ENCODE peak calls at places on chromosome 21, in nine cellular contexts. J, Q, R, M, X, U, C, O and V are unnamed samples.

GRCh38 chr21:36347962-36348328 is 27.9 kb downstream of the MORC3 start:
- DNase-seq in C (peak), O (no peak), X (no peak), J (no peak), U (no peak), Q (no peak), R (no peak), M (no peak), V (no peak)

GRCh38 chr21:35861656-35862055 is 198.7 kb downstream of the SETD4 start:
- DNase-seq in O (no peak), M (no peak), U (no peak), Q (no peak), J (no peak), R (no peak), C (peak), X (no peak), V (no peak)

GRCh38 chr21:45361033-45361997 is 43.6 kb upstream of the COL18A1 start:
- DNase-seq in Q (no peak), U (no peak), R (no peak), C (no peak), O (no peak), X (peak), J (peak), M (no peak), V (no peak)

GRCh38 chr21:14078746-14079375 is 131.9 kb downstream of the LIPI start:
- DNase-seq in M (no peak), R (no peak), C (no peak), X (no peak), O (no peak), Q (no peak), U (no peak), J (no peak), V (no peak)

GRCh38 chr21:33291686-33292085 is 25.5 kb downstream of the IL10RB start:
- DNase-seq in M (no peak), X (no peak), R (no peak), J (no peak), O (no peak), C (no peak), U (no peak), Q (no peak), V (no peak)

GRCh38 chr21:15514073-15514946 is 215.5 kb upstream of the USP25 start:
- DNase-seq in O (no peak), X (no peak), C (no peak), U (peak), R (no peak), Q (no peak), J (no peak), M (peak), V (peak)

GRCh38 chr21:33360281-33360680 is 35.5 kb downstream of the IFNAR1 start:
- DNase-seq in M (no peak), C (peak), O (no peak), J (no peak), U (no peak), X (no peak), Q (peak), R (no peak), V (no peak)

GRCh38 chr21:43034826-43035225 is 40.8 kb downstream of the CBS start:
- DNase-seq in U (no peak), R (no peak), J (no peak), Q (no peak), C (no peak), X (no peak), M (no peak), O (no peak), V (no peak)

GRCh38 chr21:34261841-34262832 is 101.7 kb upstream of the KCNE2 start:
- DNase-seq in J (no peak), U (no peak), O (no peak), X (no peak), R (no peak), Q (no peak), M (no peak), C (no peak), V (no peak)

GRCh38 chr21:17667256-17667655 is 54.6 kb upstream of the BTG3 start:
- DNase-seq in M (no peak), J (no peak), X (no peak), R (peak), Q (no peak), C (no peak), U (no peak), O (no peak), V (no peak)

GRCh38 chr21:41615613-41616012 is 107.7 kb upstream of the TMPRSS2 start:
- DNase-seq in U (no peak), M (no peak), Q (peak), X (no peak), O (no peak), J (no peak), R (peak), C (peak), V (no peak)

GRCh38 chr21:31180256-31181088 is 142.2 kb upstream of the KRTAP19-8 start:
- DNase-seq in C (peak), M (no peak), O (no peak), R (peak), X (no peak), Q (peak), U (no peak), J (peak), V (peak)

GRCh38 chr21:16569679-16570078 is 839.9 kb downstream of the USP25 start:
- DNase-seq in X (no peak), R (no peak), C (peak), Q (no peak), U (no peak), J (no peak), O (no peak), M (no peak), V (no peak)

GRCh38 chr21:45302082-45303061 is 14.7 kb upstream of the POFUT2 start:
- DNase-seq in X (peak), U (peak), C (no peak), R (no peak), J (no peak), O (no peak), Q (peak), M (peak), V (peak)

GRCh38 chr21:33654412-33654811 is 12.1 kb downstream of the ITSN1 start:
- DNase-seq in M (no peak), O (no peak), Q (no peak), U (no peak), R (no peak), C (no peak), X (no peak), J (no peak), V (no peak)

GRCh38 chr21:28805885-28806284 is 186.8 kb downstream of the LTN1 start:
- DNase-seq in R (no peak), C (peak), M (no peak), J (no peak), O (no peak), X (no peak), U (no peak), Q (peak), V (no peak)

GRCh38 chr21:26157842-26158241 is 12.7 kb downstream of the APP start:
- DNase-seq in C (no peak), R (no peak), M (no peak), Q (no peak), O (no peak), J (no peak), U (no peak), X (no peak), V (no peak)

GRCh38 chr21:36337099-36337509 is 17.1 kb downstream of the MORC3 start:
- DNase-seq in O (no peak), R (peak), Q (peak), U (no peak), J (no peak), X (no peak), M (no peak), C (peak), V (no peak)

GRCh38 chr21:45376459-45377324 is 28.3 kb upstream of the COL18A1 start:
- DNase-seq in O (no peak), X (peak), C (peak), M (no peak), U (no peak), Q (no peak), R (no peak), J (no peak), V (no peak)

GRCh38 chr21:18529253-18529652 is 125.7 kb upstream of the TMPRSS15 start:
- DNase-seq in U (no peak), J (no peak), O (no peak), R (peak), X (no peak), C (peak), Q (peak), M (no peak), V (no peak)

GRCh38 chr21:46397993-46398392 is 60.7 kb upstream of the DIP2A start:
- DNase-seq in R (no peak), O (no peak), X (no peak), U (no peak), Q (no peak), M (no peak), J (no peak), C (no peak), V (no peak)

GRCh38 chr21:45404726-45405270 is at the start of gene COL18A1:
- DNase-seq in C (peak), O (peak), R (peak), X (peak), J (peak), U (peak), Q (peak), M (peak), V (no peak)

GRCh38 chr21:32457360-32457840 is 44.9 kb downstream of the EVA1C start:
- DNase-seq in X (peak), J (peak), C (peak), U (no peak), R (no peak), Q (peak), O (peak), M (no peak), V (no peak)

GRCh38 chr21:36388835-36389234 is 3.6 kb downstream of the CHAF1B start:
- DNase-seq in O (peak), U (no peak), X (no peak), J (peak), C (peak), R (peak), M (no peak), Q (peak), V (no peak)

GRCh38 chr21:45791562-45792418 is 148.3 kb downstream of the PCBP3 start:
- DNase-seq in R (no peak), O (no peak), J (no peak), U (no peak), C (no peak), Q (no peak), M (no peak), X (no peak), V (no peak)

GRCh38 chr21:41210405-41211040 is 42.6 kb downstream of the BACE2 start:
- DNase-seq in X (no peak), R (no peak), Q (peak), U (no peak), J (peak), M (no peak), O (no peak), C (no peak), V (no peak)

GRCh38 chr21:45456836-45457160 is 51.8 kb downstream of the COL18A1 start:
- DNase-seq in M (no peak), O (no peak), J (no peak), U (no peak), C (no peak), R (no peak), X (peak), Q (no peak), V (no peak)

GRCh38 chr21:25097648-25098047 is 509.6 kb downstream of the MRPL39 start:
- DNase-seq in C (no peak), M (no peak), J (no peak), U (no peak), X (no peak), Q (no peak), O (no peak), R (no peak), V (no peak)

GRCh38 chr21:41147096-41147978 is 20.6 kb upstream of the BACE2 start:
- DNase-seq in U (no peak), J (no peak), M (no peak), X (no peak), Q (no peak), R (no peak), C (no peak), O (no peak), V (no peak)

GRCh38 chr21:45139473-45139872 is 65.1 kb downstream of the ADARB1 start:
- DNase-seq in O (no peak), U (no peak), M (no peak), J (no peak), C (no peak), X (no peak), R (no peak), Q (no peak), V (no peak)

GRCh38 chr21:21481238-21481637 is 483.0 kb downstream of the NCAM2 start:
- DNase-seq in X (no peak), O (no peak), Q (peak), M (no peak), J (no peak), C (no peak), U (no peak), R (no peak), V (no peak)

GRCh38 chr21:33236799-33237198 is 7.1 kb downstream of the IFNAR2 start:
- DNase-seq in X (no peak), C (no peak), J (no peak), Q (peak), U (no peak), O (no peak), M (no peak), R (no peak), V (no peak)

GRCh38 chr21:42306366-42307035 is 8.7 kb downstream of the TFF3 start:
- DNase-seq in U (no peak), R (no peak), C (no peak), O (no peak), M (no peak), J (no peak), Q (no peak), X (no peak), V (no peak)

GRCh38 chr21:31351438-31351837 is 7.4 kb upstream of the TIAM1 start:
- DNase-seq in O (no peak), M (no peak), U (no peak), Q (peak), R (peak), C (peak), X (no peak), J (peak), V (no peak)

GRCh38 chr21:28066051-28066450 is 926.6 kb downstream of the LTN1 start:
- DNase-seq in Q (no peak), X (no peak), O (no peak), M (no peak), C (peak), U (no peak), R (no peak), J (no peak), V (no peak)

GRCh38 chr21:41482321-41482720 is 25.6 kb downstream of the TMPRSS2 start:
- DNase-seq in J (no peak), O (no peak), X (no peak), C (peak), U (no peak), Q (peak), M (no peak), R (no peak), V (no peak)

GRCh38 chr21:26756491-26757159 is 88.6 kb downstream of the ADAMTS1 start:
- DNase-seq in U (no peak), X (no peak), C (peak), J (no peak), Q (no peak), R (no peak), O (no peak), M (no peak), V (no peak)

GRCh38 chr21:25425156-25425555 is 182.1 kb downstream of the MRPL39 start:
- DNase-seq in X (no peak), U (no peak), C (no peak), Q (no peak), M (no peak), R (no peak), O (no peak), J (no peak), V (no peak)

DNA sequence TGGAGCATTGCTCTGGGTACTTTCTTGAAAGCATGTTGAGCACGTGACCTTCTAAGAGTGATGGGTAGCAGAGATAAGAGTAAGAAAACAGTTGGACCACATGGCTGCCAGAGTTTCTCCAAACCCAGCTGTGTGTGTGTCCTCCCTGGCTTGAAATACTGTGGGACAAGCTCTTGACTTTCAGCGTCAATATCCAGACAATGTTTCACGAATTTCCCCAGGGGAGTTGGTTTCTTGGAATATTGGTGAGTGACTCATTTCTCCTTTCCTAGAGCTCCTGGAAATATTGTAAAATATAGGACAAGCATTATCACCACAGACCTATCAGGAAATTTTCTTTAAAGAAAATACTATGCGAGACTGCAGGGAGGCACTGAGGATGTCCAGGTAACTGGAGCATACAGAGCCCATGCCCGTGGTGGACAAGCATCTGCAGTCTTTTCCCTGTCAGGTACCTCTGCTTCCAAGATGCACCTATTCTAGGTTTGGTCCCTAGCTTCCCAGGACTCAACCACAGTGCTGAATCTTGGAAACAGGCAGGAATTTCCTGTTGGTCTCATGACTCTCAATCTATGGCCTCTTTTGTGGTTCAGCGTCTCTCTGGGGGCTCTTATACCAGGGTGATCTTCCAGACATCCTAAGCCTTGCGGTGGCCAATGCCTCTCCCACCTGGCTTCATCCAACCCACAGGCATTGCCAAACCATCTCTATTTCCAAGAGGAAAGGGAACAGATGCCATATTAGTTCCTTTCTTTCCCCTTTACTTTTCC is 67.4 kb downstream of the KCNJ6 start:
- DNase-seq in O (no peak), U (no peak), J (no peak), Q (peak), R (no peak), X (no peak), M (no peak), C (peak), V (no peak)
- H3K27ac ChIP-seq in O (no peak), U (no peak), J (no peak), Q (no peak), R (peak), X (no peak), M (no peak), C (peak), V (no peak)

DNA sequence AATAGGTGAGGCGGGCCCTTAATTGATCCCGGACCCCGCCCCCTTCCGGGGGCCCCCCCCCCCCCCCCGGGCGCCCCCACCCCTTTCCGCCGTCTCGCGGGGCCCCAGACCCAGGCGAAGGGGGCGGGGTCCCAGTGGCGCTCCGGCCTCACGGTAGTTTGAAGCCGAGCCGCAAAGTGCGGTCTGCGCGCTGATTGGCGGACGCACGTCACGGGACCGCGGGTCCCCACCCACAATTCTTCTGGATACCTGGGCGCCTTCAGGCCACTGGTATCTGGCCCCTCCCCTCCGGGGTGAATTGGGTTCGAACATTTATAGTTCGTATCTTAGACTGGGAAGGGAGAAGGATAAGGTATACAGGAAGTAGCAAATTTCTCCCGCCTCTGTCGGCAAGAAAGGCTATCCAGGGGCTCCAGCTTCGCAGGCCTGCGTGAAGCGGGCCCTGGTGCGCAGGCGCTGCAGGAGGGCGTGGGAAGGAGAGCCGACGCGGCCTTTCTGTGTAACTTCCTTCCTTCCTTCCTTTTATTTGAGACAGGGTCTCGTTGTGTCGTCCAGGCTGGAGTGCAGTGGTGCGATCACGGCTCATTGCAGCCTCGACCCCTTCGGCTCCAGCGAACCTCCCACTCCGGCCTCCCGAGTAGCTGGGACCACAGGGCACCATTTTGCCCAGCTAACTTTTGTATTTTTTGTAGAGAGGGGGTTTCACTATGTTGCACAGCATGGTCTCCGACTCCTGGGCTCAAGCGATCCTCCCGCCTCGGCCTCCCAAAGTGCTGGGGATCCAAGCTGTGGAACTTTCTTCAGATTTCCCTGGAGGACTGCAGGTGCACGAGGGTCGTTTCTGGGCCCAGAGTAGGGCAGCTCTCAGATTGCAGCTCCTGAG is 564 bp upstream of the HMGN1 start:
- DNase-seq in J (peak), R (peak), C (peak), U (peak), M (peak), X (peak), O (peak), Q (peak), V (peak)
- H3K27ac ChIP-seq in J (peak), R (peak), C (peak), U (peak), M (peak), X (peak), O (peak), Q (peak), V (peak)

GRCh38 chr21:44039828-44040227 is 27.7 kb downstream of the TRAPPC10 start:
- DNase-seq in M (no peak), U (no peak), J (no peak), R (no peak), O (no peak), C (no peak), Q (no peak), X (no peak), V (no peak)

GRCh38 chr21:44035244-44035643 is 23.1 kb downstream of the TRAPPC10 start:
- DNase-seq in R (no peak), O (no peak), J (no peak), C (no peak), M (no peak), X (no peak), U (no peak), Q (no peak), V (no peak)

GRCh38 chr21:44043613-44044012 is 31.5 kb downstream of the TRAPPC10 start:
- DNase-seq in O (no peak), J (no peak), M (no peak), Q (no peak), U (no peak), C (no peak), X (no peak), R (no peak), V (no peak)

GRCh38 chr21:44038063-44038462 is 26.0 kb downstream of the TRAPPC10 start:
- DNase-seq in U (no peak), Q (no peak), R (no peak), X (no peak), O (no peak), J (no peak), M (no peak), C (no peak), V (no peak)
- H3K27ac ChIP-seq in U (no peak), Q (peak), R (no peak), X (no peak), O (no peak), J (no peak), M (no peak), C (no peak), V (no peak)

GRCh38 chr21:38439957-38440356 is 58.3 kb downstream of the ERG start:
- DNase-seq in M (no peak), Q (no peak), R (no peak), J (no peak), X (no peak), O (no peak), C (no peak), U (no peak), V (no peak)

GRCh38 chr21:38441153-38441552 is 57.1 kb downstream of the ERG start:
- DNase-seq in C (no peak), O (no peak), M (no peak), R (no peak), U (no peak), Q (no peak), X (no peak), J (no peak), V (no peak)

GRCh38 chr21:38439336-38439900 is 58.9 kb downstream of the ERG start:
- DNase-seq in U (no peak), X (no peak), C (peak), Q (peak), O (no peak), J (no peak), M (no peak), R (no peak), V (no peak)

GRCh38 chr21:38440746-38441145 is 57.5 kb downstream of the ERG start:
- DNase-seq in R (peak), Q (peak), M (no peak), U (no peak), C (peak), O (no peak), X (no peak), J (no peak), V (no peak)

GRCh38 chr21:38438476-38438893 is 59.8 kb downstream of the ERG start:
- DNase-seq in U (no peak), R (peak), Q (peak), X (peak), M (no peak), C (peak), O (peak), J (no peak), V (no peak)
- H3K27ac ChIP-seq in U (no peak), R (peak), Q (no peak), X (no peak), M (no peak), C (no peak), O (no peak), J (no peak), V (no peak)